ENCODE peak calls at places on chromosome 11, in eight cellular contexts. K is B cell, Z is HFF-Myc, S is ovary, V is body of pancreas, I is brain microvascular endothelial cell, B is AG09319, E is neural progenitor cell. R is an unnamed sample.

GRCh38 chr11:109735139-109735538 is 313.1 kb downstream of the C11orf87 start:
- DNase-seq in K (no peak), Z (no peak), S (no peak), V (no peak), I (no peak), B (no peak), E (no peak), R (no peak)

GRCh38 chr11:122365545-122366380 is 249.7 kb upstream of the BLID start:
- DNase-seq in K (no peak), Z (no peak), S (peak), V (no peak), I (no peak), B (no peak), E (peak), R (no peak)

GRCh38 chr11:63683133-63683991 is 2.1 kb downstream of the RTN3 start:
- DNase-seq in K (no peak), Z (no peak), S (no peak), V (peak), I (no peak), B (no peak), E (no peak), R (no peak)

GRCh38 chr11:11502303-11502828 is 119.4 kb downstream of the GALNT18 start:
- DNase-seq in K (no peak), Z (no peak), S (no peak), V (no peak), I (no peak), B (no peak), E (no peak), R (no peak)

GRCh38 chr11:120744016-120744994 is 232.8 kb downstream of the GRIK4 start:
- DNase-seq in K (no peak), Z (no peak), S (no peak), V (no peak), I (no peak), B (no peak), E (no peak), R (no peak)

GRCh38 chr11:19201737-19202605 is at the start of gene CSRP3:
- DNase-seq in K (no peak), Z (no peak), S (no peak), V (no peak), I (no peak), B (no peak), E (no peak), R (no peak)

GRCh38 chr11:7555067-7555699 is 41.4 kb downstream of the PPFIBP2 start:
- DNase-seq in K (no peak), Z (no peak), S (no peak), V (peak), I (no peak), B (no peak), E (no peak), R (no peak)

GRCh38 chr11:126498281-126498680 is 142.8 kb downstream of the ST3GAL4 start:
- DNase-seq in K (no peak), Z (no peak), S (no peak), V (no peak), I (no peak), B (no peak), E (no peak), R (no peak)

GRCh38 chr11:82738116-82738515 is 4.5 kb upstream of the FAM181B start:
- DNase-seq in K (no peak), Z (no peak), S (no peak), V (no peak), I (no peak), B (no peak), E (peak), R (no peak)

GRCh38 chr11:70573701-70574151 is 175.4 kb downstream of the CTTN start:
- DNase-seq in K (no peak), Z (no peak), S (no peak), V (no peak), I (no peak), B (no peak), E (no peak), R (no peak)

DNA sequence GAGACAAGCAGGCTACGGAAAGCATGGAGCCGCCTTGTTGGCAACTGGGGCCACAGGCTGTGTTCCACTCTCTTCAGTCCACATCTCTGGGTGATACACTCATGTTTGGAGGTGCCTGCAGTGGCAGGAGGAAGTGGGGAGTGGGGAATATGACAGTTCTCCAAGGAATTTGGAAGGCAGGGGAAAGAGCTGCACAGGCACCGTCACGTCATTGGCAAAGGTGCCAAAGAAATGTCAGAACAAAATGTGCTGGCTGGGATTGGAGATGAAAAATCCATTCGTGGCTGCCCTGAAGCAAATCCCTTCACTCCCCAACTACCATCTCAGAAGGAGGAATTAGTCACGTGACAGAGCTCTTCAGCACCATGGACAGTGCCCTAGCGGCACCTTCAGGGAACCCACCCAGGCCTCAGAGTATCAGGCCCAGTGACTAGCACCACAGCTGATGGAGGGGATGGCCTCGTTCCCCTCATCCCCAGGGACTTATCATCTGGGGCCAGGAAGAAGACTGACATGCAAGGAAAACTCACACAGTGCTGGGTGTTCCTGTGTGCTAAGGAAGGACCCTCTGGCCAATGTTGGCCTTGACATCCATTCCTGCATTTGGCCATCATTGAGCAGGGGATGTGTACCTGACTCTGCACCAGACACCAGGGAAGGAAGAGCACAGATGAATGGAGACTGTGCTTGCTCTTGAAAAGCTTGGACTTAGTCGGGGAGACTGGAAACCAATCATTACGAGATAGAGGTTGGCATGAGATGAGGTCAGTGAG is 48.5 kb upstream of the PRDM11 start:
- DNase-seq in K (peak), Z (no peak), S (peak), V (peak), I (peak), B (no peak), E (peak), R (peak)
- TF ChIP-seq CTCF in K (no peak), Z (no peak), S (no peak), V (no peak), I (no peak), B (no peak), E (peak), R (no peak)

DNA sequence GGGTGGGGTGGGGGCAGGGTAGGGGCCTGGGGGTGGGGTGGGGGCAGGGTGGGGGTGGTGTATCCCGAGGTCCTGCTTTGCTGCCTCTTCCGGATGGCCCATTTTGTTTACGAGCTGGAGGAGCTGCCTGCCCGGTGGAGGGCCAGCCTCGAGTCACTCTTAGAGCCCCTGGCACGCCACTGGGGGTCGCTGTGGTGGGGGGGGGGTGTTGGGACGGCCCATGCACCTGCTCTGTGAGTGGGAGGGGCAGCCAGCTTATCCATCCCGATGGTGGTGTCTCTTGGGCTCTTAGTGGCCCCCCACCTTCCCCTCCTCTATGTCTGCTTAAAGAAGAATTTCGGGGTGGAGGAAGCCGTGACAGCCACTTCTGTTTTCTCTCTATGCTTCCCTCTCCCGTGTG is 24.6 kb downstream of the MRGPRD start:
- DNase-seq in K (peak), Z (no peak), S (no peak), V (no peak), I (no peak), B (no peak), E (peak), R (peak)
- TF ChIP-seq CTCF in K (peak), Z (peak), S (no peak), V (no peak), I (peak), B (peak), E (peak), R (peak)

DNA sequence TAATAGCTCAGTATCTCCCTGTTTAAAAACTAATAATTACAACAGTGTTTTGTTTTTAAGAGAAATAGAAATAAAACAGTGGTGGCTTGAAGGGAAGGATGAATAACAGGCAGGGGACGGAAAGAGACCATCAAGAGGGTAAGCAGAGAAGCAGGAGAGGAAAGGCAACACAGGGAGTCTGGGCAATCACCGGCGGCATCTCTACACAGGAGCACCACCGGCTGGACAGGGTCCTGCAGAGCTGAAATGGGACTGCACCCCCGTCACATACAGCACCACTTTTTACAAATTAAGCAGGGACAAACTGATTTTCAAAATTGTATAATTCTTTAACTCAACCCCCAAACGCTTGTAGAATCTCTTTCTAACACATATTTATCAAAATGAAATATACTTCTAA is 18.4 kb downstream of the PHF21A start:
- DNase-seq in K (no peak), Z (no peak), S (no peak), V (no peak), I (no peak), B (no peak), E (peak), R (no peak)
- TF ChIP-seq CTCF in K (no peak), Z (no peak), S (no peak), V (no peak), I (no peak), B (no peak), E (no peak), R (no peak)

GRCh38 chr11:59144579-59145345 is 2.1 kb downstream of the FAM111A start:
- DNase-seq in K (peak), Z (peak), S (peak), V (peak), I (peak), B (peak), E (peak), R (peak)
- TF ChIP-seq CTCF in K (no peak), Z (peak), S (no peak), V (no peak), I (peak), B (no peak), E (peak), R (peak)

GRCh38 chr11:57616595-57616994 is 19.1 kb downstream of the SERPING1 start:
- DNase-seq in K (no peak), Z (no peak), S (no peak), V (no peak), I (no peak), B (no peak), E (no peak), R (no peak)

GRCh38 chr11:57615308-57615707 is 17.8 kb downstream of the SERPING1 start:
- DNase-seq in K (no peak), Z (no peak), S (no peak), V (no peak), I (no peak), B (no peak), E (no peak), R (no peak)

GRCh38 chr11:57618438-57618837 is 21.0 kb downstream of the SERPING1 start:
- DNase-seq in K (no peak), Z (no peak), S (no peak), V (no peak), I (no peak), B (no peak), E (no peak), R (no peak)

GRCh38 chr11:57622263-57622662 is 24.8 kb downstream of the SERPING1 start:
- DNase-seq in K (no peak), Z (no peak), S (no peak), V (no peak), I (no peak), B (no peak), E (no peak), R (no peak)

GRCh38 chr11:57619331-57619730 is 21.8 kb downstream of the SERPING1 start:
- DNase-seq in K (no peak), Z (no peak), S (no peak), V (no peak), I (no peak), B (no peak), E (no peak), R (no peak)
- TF ChIP-seq CTCF in K (no peak), Z (peak), S (no peak), V (no peak), I (peak), B (no peak), E (peak), R (peak)

R was measured in neural crest cell.